ENCODE peak calls at places on chromosomes 11 and 22, in ten cellular contexts. B is BJ, J is neural crest cell, H is cardiac muscle cell, Q is nephron progenitor cell, R is AG09309, N is mesothelial cell of epicardium, G is OCI-LY7, V is Calu3, O is cardiac fibroblast. L is an unnamed sample.
A peak's percentile ranks its signal among the peaks of the same experiment; 100 is the strongest.

GRCh38 chr11:35274909-35275807 is 136.2 kb downstream of the CD44 start:
- DNase-seq in V (peak; percentile 66), O (peak; percentile 46), H (no peak), B (no peak), J (no peak), R (no peak), Q (no peak), G (no peak), N (no peak), L (peak; percentile 25)

GRCh38 chr22:50340157-50340879 is 2.8 kb upstream of the PPP6R2 start:
- DNase-seq in O (no peak), J (no peak), R (no peak), H (peak; percentile 48), G (no peak), N (no peak), B (no peak), Q (peak; percentile 50), V (peak; percentile 29), L (no peak)

GRCh38 chr11:93073508-93074280 is 104.2 kb downstream of the MTNR1B start:
- DNase-seq in H (peak; percentile 31), R (no peak), B (no peak), Q (no peak), O (no peak), V (no peak), N (no peak), J (no peak), G (no peak), L (no peak)

GRCh38 chr11:21289686-21290085 is 620.3 kb downstream of the NELL1 start:
- DNase-seq in H (no peak), G (no peak), Q (no peak), R (no peak), N (no peak), O (no peak), V (no peak), J (no peak), B (no peak), L (no peak)

GRCh38 chr11:59174664-59175033 is 2.7 kb downstream of the DTX4 start:
- DNase-seq in V (peak; percentile 44), J (no peak), R (peak; percentile 40), B (no peak), Q (no peak), O (peak; percentile 25), H (no peak), N (no peak), G (no peak), L (peak; percentile 80)

GRCh38 chr11:120198787-120199469 is 11.9 kb upstream of the OAF start:
- DNase-seq in J (no peak), N (no peak), R (no peak), O (no peak), Q (no peak), B (no peak), H (no peak), G (no peak), V (no peak), L (no peak)

GRCh38 chr11:46659908-46660307 is 40.5 kb downstream of the ARHGAP1 start:
- DNase-seq in G (no peak), N (no peak), H (no peak), J (no peak), B (no peak), O (peak; percentile 81), R (peak; percentile 69), Q (no peak), V (no peak), L (no peak)

GRCh38 chr11:11435673-11436072 is 82.6 kb upstream of the CSNK2A3 start:
- DNase-seq in N (no peak), R (no peak), B (no peak), V (no peak), G (no peak), Q (no peak), J (no peak), O (no peak), H (no peak), L (no peak)

GRCh38 chr22:38352436-38352835 is 35.2 kb upstream of the CSNK1E start:
- DNase-seq in O (no peak), J (no peak), B (no peak), N (no peak), G (no peak), Q (no peak), V (no peak), R (no peak), H (no peak), L (no peak)

GRCh38 chr22:20102203-20102780 is 13.6 kb upstream of the RANBP1 start:
- DNase-seq in R (no peak), V (no peak), O (no peak), B (no peak), J (no peak), G (no peak), H (no peak), Q (no peak), N (no peak), L (no peak)

GRCh38 chr11:129352627-129353026 is 23.0 kb upstream of the BARX2 start:
- DNase-seq in J (no peak), B (no peak), G (no peak), N (no peak), V (no peak), H (no peak), Q (no peak), R (no peak), O (no peak), L (no peak)

GRCh38 chr11:46223252-46223513 is 54.3 kb upstream of the CREB3L1 start:
- DNase-seq in Q (no peak), N (no peak), R (no peak), H (no peak), G (no peak), J (no peak), B (no peak), V (no peak), O (no peak), L (no peak)

GRCh38 chr11:93842461-93842860 is 8.0 kb downstream of the VSTM5 start:
- DNase-seq in Q (no peak), B (no peak), H (no peak), J (no peak), O (peak; percentile 56), G (no peak), R (peak; percentile 46), V (peak; percentile 76), N (no peak), L (peak; percentile 77)

GRCh38 chr11:28536504-28537267 is 428.5 kb downstream of the METTL15 start:
- DNase-seq in Q (no peak), J (no peak), V (no peak), O (no peak), N (no peak), H (no peak), B (no peak), G (no peak), R (no peak), L (no peak)

DNA sequence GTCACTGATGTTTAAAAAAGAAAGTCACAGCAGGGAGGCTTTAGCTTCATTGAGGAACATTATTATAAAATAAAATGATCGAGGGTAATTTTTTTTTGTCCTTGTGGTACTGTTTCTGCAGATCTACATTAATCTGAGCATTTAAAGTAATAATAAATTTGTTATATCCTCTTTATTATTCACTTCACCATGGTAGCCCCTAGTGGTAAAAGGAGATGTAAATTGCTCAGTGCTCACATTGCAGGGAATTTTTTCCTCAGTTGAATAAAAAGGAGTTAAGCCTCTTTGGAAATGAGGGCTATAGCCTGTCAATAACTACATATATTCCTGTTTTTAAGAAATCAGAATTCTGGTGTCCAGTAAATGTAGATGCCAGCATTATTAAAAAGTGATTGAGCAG is 99.7 kb upstream of the VPREB1 start:
- DNase-seq in J (no peak), O (no peak), N (no peak), Q (no peak), R (no peak), G (no peak), H (no peak), V (no peak), B (no peak), L (no peak)
- TF ChIP-seq CTCF in J (peak; percentile 40), O (peak; percentile 19), N (no peak), Q (no peak), R (no peak), G (peak; percentile 55), H (no peak), V (peak; percentile 11), B (no peak), L (peak; percentile 62)

GRCh38 chr11:68762481-68762880 is 11.2 kb upstream of the TESMIN start:
- DNase-seq in O (no peak), G (no peak), N (no peak), R (no peak), B (no peak), J (no peak), V (no peak), H (no peak), Q (no peak), L (no peak)

GRCh38 chr11:68761801-68762200 is 10.5 kb upstream of the TESMIN start:
- DNase-seq in V (no peak), J (no peak), O (no peak), N (no peak), R (no peak), B (no peak), Q (no peak), G (no peak), H (no peak), L (no peak)

GRCh38 chr11:68763181-68763721 is 11.9 kb upstream of the TESMIN start:
- DNase-seq in B (no peak), J (no peak), R (no peak), N (no peak), Q (peak; percentile 36), O (no peak), G (no peak), H (no peak), V (no peak), L (peak; percentile 17)

GRCh38 chr11:68764746-68765145 is 13.4 kb upstream of the TESMIN start:
- DNase-seq in Q (no peak), R (no peak), J (no peak), H (no peak), N (no peak), V (no peak), O (no peak), B (no peak), G (no peak), L (no peak)

GRCh38 chr11:68763926-68764657 is 12.8 kb upstream of the TESMIN start:
- DNase-seq in O (no peak), J (no peak), G (no peak), B (no peak), Q (no peak), V (no peak), N (no peak), R (no peak), H (no peak), L (no peak)
- TF ChIP-seq CTCF in O (no peak), J (peak; percentile 21), G (peak; percentile 17), B (peak; percentile 16), Q (no peak), V (no peak), N (no peak), R (peak; percentile 3), H (no peak), L (peak; percentile 11)

GRCh38 chr11:2173150-2173693 is 1.6 kb upstream of the TH start:
- DNase-seq in J (peak; percentile 51), B (no peak), R (no peak), G (peak; percentile 10), O (no peak), N (no peak), Q (peak; percentile 53), H (no peak), V (peak; percentile 50), L (no peak)
- TF ChIP-seq CTCF in J (peak; percentile 47), B (peak; percentile 60), R (peak; percentile 48), G (peak; percentile 70), O (peak; percentile 66), N (no peak), Q (peak; percentile 32), H (peak; percentile 52), V (peak; percentile 25), L (peak; percentile 55)

DNA sequence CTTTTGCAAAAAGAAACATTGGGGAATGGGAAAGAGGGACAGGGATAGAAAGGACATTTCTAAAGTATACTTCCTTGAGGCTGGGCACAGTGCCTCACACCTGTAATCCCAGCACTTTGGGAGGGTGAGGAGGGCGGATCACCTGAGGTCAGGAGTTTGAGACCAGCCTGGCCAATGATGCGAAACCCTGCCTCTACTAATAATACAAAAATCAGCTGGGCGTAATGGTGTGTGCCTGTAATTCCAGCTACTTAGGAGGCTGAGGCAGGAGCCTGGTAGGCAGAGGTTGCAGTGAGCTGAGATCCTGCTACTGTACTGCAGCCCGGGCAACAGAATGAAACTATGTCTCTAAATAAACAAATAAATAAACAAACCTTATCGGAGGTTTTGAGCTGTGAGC is 16.3 kb upstream of the TEF start:
- DNase-seq in R (no peak), O (no peak), J (no peak), G (no peak), B (no peak), N (no peak), Q (no peak), H (no peak), V (no peak), L (no peak)
- TF ChIP-seq CTCF in R (no peak), O (no peak), J (no peak), G (no peak), B (no peak), N (no peak), Q (no peak), H (no peak), V (no peak), L (no peak)